ENCODE peak calls at places on chromosome 21, in ten cellular contexts. L is hepatocyte; T is transverse colon; D is fibroblast of lung; H is H9; I is tibial nerve; N is GM12878; A is CD8-positive, alpha-beta T cell; B is ascending aorta; U is bronchial epithelial cell. W is an unnamed sample.

GRCh38 chr21:36429672-36430546 is 44.7 kb downstream of the CHAF1B start:
- DNase-seq in L (peak; percentile 94), T (peak; percentile 43), D (peak; percentile 100), H (peak; percentile 75), I (peak; percentile 41), N (peak; percentile 59), A (peak; percentile 78), B (peak; percentile 95), U (peak; percentile 100), W (peak; percentile 84)

GRCh38 chr21:33685613-33686197 is 43.4 kb downstream of the ITSN1 start:
- DNase-seq in L (no peak), T (no peak), D (peak; percentile 88), H (no peak), I (no peak), N (no peak), A (no peak), B (no peak), U (peak; percentile 66), W (no peak)

GRCh38 chr21:14086553-14086952 is 124.2 kb downstream of the LIPI start:
- DNase-seq in L (no peak), T (no peak), D (no peak), H (no peak), I (no peak), N (peak; percentile 70), A (no peak), B (no peak), U (no peak), W (no peak)

GRCh38 chr21:44051462-44051941 is 39.4 kb downstream of the TRAPPC10 start:
- DNase-seq in L (no peak), T (no peak), D (peak; percentile 44), H (no peak), I (no peak), N (no peak), A (no peak), B (no peak), U (no peak), W (no peak)

GRCh38 chr21:33794586-33794985 is 121.0 kb downstream of the ATP5PO start:
- DNase-seq in L (no peak), T (no peak), D (no peak), H (peak; percentile 42), I (no peak), N (no peak), A (no peak), B (no peak), U (no peak), W (no peak)

GRCh38 chr21:27171704-27172103 is 204.8 kb upstream of the ADAMTS5 start:
- DNase-seq in L (no peak), T (no peak), D (no peak), H (no peak), I (no peak), N (no peak), A (no peak), B (no peak), U (no peak), W (no peak)

GRCh38 chr21:30072496-30072895 is 94.1 kb downstream of the CLDN17 start:
- DNase-seq in L (peak; percentile 58), T (peak; percentile 46), D (peak; percentile 0), H (peak; percentile 78), I (no peak), N (no peak), A (no peak), B (no peak), U (peak; percentile 82), W (no peak)

GRCh38 chr21:43686811-43687565 is 27.6 kb downstream of the RRP1B start:
- DNase-seq in L (no peak), T (no peak), D (no peak), H (no peak), I (no peak), N (no peak), A (no peak), B (no peak), U (no peak), W (no peak)

GRCh38 chr21:22351076-22351475 is 1352.9 kb downstream of the NCAM2 start:
- DNase-seq in L (no peak), T (no peak), D (no peak), H (no peak), I (no peak), N (no peak), A (no peak), B (no peak), U (peak; percentile 35), W (no peak)

GRCh38 chr21:37670883-37671282 is 245.4 kb downstream of the KCNJ6 start:
- DNase-seq in L (no peak), T (no peak), D (peak; percentile 54), H (no peak), I (no peak), N (no peak), A (no peak), B (no peak), U (peak; percentile 72), W (no peak)

GRCh38 chr21:32516729-32517649 is 68.3 kb downstream of the TCP10L start:
- DNase-seq in L (peak; percentile 28), T (no peak), D (peak; percentile 97), H (no peak), I (no peak), N (no peak), A (no peak), B (peak; percentile 77), U (no peak), W (no peak)

GRCh38 chr21:25408666-25409065 is 198.6 kb downstream of the MRPL39 start:
- DNase-seq in L (no peak), T (no peak), D (no peak), H (no peak), I (no peak), N (no peak), A (no peak), B (no peak), U (no peak), W (no peak)

GRCh38 chr21:25409992-25410391 is 197.3 kb downstream of the MRPL39 start:
- DNase-seq in L (no peak), T (no peak), D (no peak), H (no peak), I (no peak), N (no peak), A (no peak), B (no peak), U (no peak), W (no peak)

GRCh38 chr21:25416669-25417068 is 190.6 kb downstream of the MRPL39 start:
- DNase-seq in L (no peak), T (no peak), D (no peak), H (no peak), I (no peak), N (no peak), A (no peak), B (no peak), U (no peak), W (no peak)

DNA sequence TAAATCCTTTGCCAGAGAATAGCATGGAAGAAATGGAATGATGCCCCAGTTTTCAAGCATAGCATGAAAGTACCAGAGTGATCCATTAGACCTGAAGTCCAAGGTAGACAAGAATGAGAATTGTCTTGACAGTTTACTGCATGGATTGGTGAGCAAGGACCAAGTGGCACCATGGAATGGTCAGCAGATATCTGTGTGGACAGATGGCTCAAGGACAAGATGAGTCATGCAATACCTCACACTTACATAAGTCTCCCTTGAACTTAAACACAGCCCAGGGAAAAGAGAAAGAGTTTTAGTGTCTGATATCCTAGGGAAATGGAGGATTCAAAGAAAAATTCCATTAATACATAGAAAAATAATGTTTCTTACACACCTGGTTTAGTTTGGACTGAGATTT is 195.2 kb downstream of the MRPL39 start:
- DNase-seq in L (no peak), T (no peak), D (peak; percentile 5), H (no peak), I (no peak), N (no peak), A (no peak), B (no peak), U (no peak), W (no peak)
- TF ChIP-seq CTCF in L (no peak), T (no peak), D (no peak), H (no peak), I (no peak), N (no peak), A (no peak), B (no peak), U (no peak), W (no peak)

GRCh38 chr21:35170244-35170756 is 121.2 kb upstream of the RUNX1 start:
- DNase-seq in L (no peak), T (no peak), D (no peak), H (no peak), I (no peak), N (no peak), A (no peak), B (no peak), U (no peak), W (no peak)
- H3K27me3 ChIP-seq in L (no peaks in the 10 kb centered on the region), T (no peaks in the 10 kb centered on the region), D (no peaks in the 10 kb centered on the region), H (no peaks in the 10 kb centered on the region), I (no peaks in the 10 kb centered on the region), N (no peaks in the 10 kb centered on the region), A (no peaks in the 10 kb centered on the region), B (no peaks in the 10 kb centered on the region), U (no peaks in the 10 kb centered on the region), W (no peaks in the 10 kb centered on the region)

GRCh38 chr21:38915546-38915945 is 109.8 kb downstream of the ETS2 start:
- DNase-seq in L (no peak), T (peak; percentile 9), D (no peak), H (no peak), I (no peak), N (no peak), A (no peak), B (no peak), U (no peak), W (no peak)
- TF ChIP-seq CTCF in L (no peak), T (no peak), D (no peak), H (no peak), I (no peak), N (no peak), A (no peak), B (no peak), U (no peak), W (no peak)

DNA sequence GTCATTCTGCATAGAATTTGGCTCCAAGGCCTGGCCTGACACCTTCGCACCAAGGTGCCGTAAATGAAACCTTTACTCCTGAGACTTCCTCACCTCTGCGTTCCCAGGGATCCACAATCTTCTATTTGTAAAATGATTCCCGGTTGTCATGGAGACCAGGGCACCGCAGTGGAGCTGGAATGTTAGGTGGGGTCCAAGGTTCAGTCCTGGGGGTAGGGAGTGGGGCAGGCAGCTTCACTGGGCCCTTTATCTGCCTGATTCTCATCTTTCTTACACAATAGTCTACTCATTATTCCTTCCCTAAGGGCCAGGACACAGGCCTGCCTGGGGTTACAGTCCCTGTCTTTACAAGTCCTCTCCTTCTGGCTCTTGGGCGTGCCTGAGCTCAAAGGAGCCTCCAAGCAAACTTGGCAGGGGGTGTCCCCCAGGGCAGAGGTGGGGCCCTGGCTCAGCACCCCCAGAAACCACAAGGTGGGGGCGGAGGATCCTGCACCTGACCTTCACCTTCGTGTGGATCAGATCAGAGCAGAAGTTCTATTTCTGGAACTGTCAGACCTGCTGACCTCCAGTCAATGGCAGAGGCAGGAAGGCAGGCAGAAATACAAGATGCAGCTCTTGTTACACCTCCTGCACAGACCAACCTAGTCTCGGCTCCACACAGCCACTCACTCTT is 51.1 kb downstream of the RIPK4 start:
- DNase-seq in L (peak; percentile 93), T (peak; percentile 73), D (no peak), H (no peak), I (no peak), N (no peak), A (no peak), B (no peak), U (peak; percentile 77), W (no peak)
- H3K27me3 ChIP-seq in L (no peaks in the 10 kb centered on the region), T (peaks cover 8% of the 10 kb centered on the region), D (peaks cover 27% of the 10 kb centered on the region), H (no peaks in the 10 kb centered on the region), I (peaks cover 34% of the 10 kb centered on the region), N (no peaks in the 10 kb centered on the region), A (no peaks in the 10 kb centered on the region), B (no peaks in the 10 kb centered on the region), U (no peaks in the 10 kb centered on the region), W (peaks cover 6% of the 10 kb centered on the region)

GRCh38 chr21:46099476-46099875 is 1.6 kb downstream of the COL6A2 start:
- DNase-seq in L (peak; percentile 55), T (peak; percentile 45), D (no peak), H (peak; percentile 62), I (peak; percentile 13), N (no peak), A (peak; percentile 8), B (peak; percentile 70), U (no peak), W (peak; percentile 30)
- TF ChIP-seq CTCF in L (no peak), T (no peak), D (peak; percentile 6), H (no peak), I (peak; percentile 20), N (no peak), A (no peak), B (peak; percentile 11), U (no peak), W (no peak)